ENCODE peak calls at places on chromosomes 11 and 22, in six cellular contexts. C is transverse colon; G is right atrium auricular region; X is pancreas; U is substantia nigra; N is CD8-positive, alpha-beta T cell. Y is an unnamed sample.

GRCh38 chr22:20434264-20434751 is 3.3 kb downstream of the SCARF2 start:
- DNase-seq in X (no peak), U (no peak), G (no peak), C (no peak), N (no peak), Y (no peak)

GRCh38 chr11:100671471-100671870 is 15.6 kb upstream of the ARHGAP42 start:
- DNase-seq in G (no peak), C (no peak), U (no peak), X (no peak), N (no peak), Y (no peak)

GRCh38 chr11:78334109-78334508 is 83.5 kb downstream of the GAB2 start:
- DNase-seq in C (no peak), U (no peak), X (no peak), G (no peak), N (no peak), Y (no peak)

GRCh38 chr22:40620464-40621046 is 16.0 kb downstream of the MRTFA start:
- DNase-seq in X (no peak), N (no peak), U (no peak), C (no peak), G (no peak), Y (no peak)

GRCh38 chr11:131815631-131816030 is 445.2 kb downstream of the NTM start:
- DNase-seq in N (no peak), U (no peak), X (no peak), C (no peak), G (no peak), Y (no peak)

GRCh38 chr11:120167659-120168058 is 29.7 kb upstream of the TRIM29 start:
- DNase-seq in X (no peak), N (no peak), C (no peak), G (peak), U (no peak), Y (no peak)

GRCh38 chr11:59678118-59678812 is 9.4 kb upstream of the PATL1 start:
- DNase-seq in N (no peak), C (no peak), G (no peak), U (no peak), X (no peak), Y (no peak)

GRCh38 chr11:46237248-46238077 is 40.0 kb upstream of the CREB3L1 start:
- DNase-seq in G (peak), N (peak), C (peak), X (peak), U (no peak), Y (peak)

GRCh38 chr11:61076506-61077304 is 25.6 kb upstream of the CD5 start:
- DNase-seq in U (no peak), G (no peak), N (no peak), X (no peak), C (no peak), Y (no peak)

GRCh38 chr22:36156515-36157419 is 3.8 kb downstream of the APOL3 start:
- DNase-seq in X (peak), N (peak), C (peak), G (peak), U (peak), Y (peak)

GRCh38 chr22:27588273-27588672 is 213.3 kb downstream of the MN1 start:
- DNase-seq in C (no peak), X (peak), N (no peak), U (no peak), G (no peak), Y (no peak)

GRCh38 chr22:33162196-33162595 is 104.0 kb upstream of the SYN3 start:
- DNase-seq in C (no peak), N (no peak), G (no peak), X (no peak), U (no peak), Y (no peak)

GRCh38 chr22:31243339-31244043 is 31.4 kb downstream of the LIMK2 start:
- DNase-seq in C (no peak), G (no peak), N (no peak), U (no peak), X (no peak), Y (no peak)

GRCh38 chr22:31244044-31244942 is 32.2 kb downstream of the LIMK2 start:
- DNase-seq in U (no peak), N (no peak), X (no peak), C (no peak), G (no peak), Y (no peak)

GRCh38 chr22:31240011-31240410 is 27.9 kb downstream of the LIMK2 start:
- DNase-seq in C (no peak), N (no peak), G (no peak), X (no peak), U (no peak), Y (no peak)

GRCh38 chr22:31241200-31241599 is 29.1 kb downstream of the LIMK2 start:
- DNase-seq in U (no peak), C (no peak), G (no peak), X (no peak), N (no peak), Y (no peak)

DNA sequence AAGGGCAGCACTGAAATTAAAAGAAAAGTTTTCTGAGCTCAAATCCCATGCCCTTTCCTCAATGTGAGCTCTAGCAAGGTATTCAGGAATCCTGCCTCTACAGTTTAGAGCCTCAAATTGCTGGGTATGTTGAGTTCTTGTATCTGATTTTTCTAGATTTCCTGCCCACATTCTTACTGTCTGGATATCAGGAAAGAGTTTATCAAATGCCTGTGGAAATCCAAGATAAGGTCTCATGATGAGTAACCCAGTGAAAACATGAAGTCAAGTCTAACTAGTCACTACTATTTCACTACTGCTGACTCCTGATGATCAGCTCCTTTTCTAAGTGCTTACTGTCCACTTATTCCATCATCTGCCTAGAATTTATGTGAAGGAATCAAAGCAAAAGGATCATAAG is 29.8 kb downstream of the LIMK2 start:
- DNase-seq in G (no peak), U (no peak), C (no peak), X (no peak), N (no peak), Y (no peak)
- H3K27ac ChIP-seq in G (no peak), U (no peak), C (no peak), X (peak), N (no peak), Y (no peak)

DNA sequence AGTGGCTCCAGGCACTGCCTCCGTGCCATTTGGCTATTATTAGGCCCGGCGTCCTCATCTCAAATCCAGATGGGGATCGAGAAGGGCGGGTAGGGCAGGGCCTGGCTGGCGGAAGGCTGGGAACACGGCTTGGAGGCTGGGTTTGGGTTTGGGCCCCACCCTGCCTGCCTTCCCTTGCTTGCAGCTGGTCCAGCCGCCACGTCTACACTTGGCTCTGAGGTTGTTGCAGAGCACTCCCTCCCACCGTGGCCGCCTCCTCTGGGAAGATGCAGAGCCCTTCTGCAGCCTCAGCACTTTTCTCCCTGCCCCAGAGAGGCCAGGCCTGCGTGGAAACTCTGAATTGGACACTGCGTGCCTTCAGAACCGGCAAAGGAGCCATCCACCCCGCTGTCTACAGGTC is 5.2 kb upstream of the SMTN start:
- DNase-seq in G (peak), C (peak), U (no peak), N (no peak), X (peak), Y (no peak)
- H3K27ac ChIP-seq in G (peak), C (peak), U (no peak), N (no peak), X (no peak), Y (no peak)

DNA sequence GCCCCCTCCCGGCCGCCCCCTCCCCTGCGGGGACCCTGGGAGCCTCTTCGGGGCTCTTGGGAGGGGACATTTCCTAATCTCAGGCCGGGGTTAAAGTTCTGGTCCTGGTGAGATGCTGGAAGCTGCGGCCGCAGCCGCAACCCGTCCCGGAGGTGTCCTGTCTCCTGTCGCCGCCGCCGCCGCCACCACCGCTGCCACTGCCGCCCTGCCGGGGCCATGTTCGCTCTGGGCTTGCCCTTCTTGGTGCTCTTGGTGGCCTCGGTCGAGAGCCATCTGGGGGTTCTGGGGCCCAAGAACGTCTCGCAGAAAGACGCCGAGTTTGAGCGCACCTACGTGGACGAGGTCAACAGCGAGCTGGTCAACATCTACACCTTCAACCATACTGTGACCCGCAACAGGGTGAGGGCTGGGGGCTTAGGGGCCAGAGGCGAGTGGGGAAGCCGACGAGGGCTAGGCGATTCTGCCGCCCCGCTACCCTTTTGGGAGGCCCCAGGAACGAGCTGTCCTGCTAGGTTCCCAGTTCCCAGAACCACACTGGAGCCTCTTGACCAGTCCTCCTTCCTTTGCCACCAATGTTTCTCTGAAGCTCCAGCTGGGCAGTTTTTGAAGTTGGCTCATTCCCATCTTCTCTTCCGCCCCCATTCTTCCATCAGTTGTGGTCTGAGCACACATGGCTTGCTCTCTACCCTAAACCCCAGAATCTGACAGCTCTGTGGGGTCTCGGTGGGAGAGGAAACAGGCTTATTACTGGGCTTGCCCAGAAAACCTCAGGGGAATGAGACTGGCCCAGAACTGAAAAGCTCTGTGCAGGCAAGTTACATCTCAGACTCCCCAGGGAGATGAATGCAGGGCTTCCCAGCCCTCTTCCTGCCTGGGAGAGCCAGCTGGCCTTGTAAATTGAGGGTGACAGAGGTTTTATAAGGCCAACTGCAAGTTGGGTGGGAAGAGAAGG is 781 bp downstream of the SIDT2 start:
- DNase-seq in U (peak), C (peak), X (no peak), N (peak), G (peak), Y (no peak)
- H3K27ac ChIP-seq in U (peak), C (peak), X (peak), N (peak), G (peak), Y (peak)

DNA sequence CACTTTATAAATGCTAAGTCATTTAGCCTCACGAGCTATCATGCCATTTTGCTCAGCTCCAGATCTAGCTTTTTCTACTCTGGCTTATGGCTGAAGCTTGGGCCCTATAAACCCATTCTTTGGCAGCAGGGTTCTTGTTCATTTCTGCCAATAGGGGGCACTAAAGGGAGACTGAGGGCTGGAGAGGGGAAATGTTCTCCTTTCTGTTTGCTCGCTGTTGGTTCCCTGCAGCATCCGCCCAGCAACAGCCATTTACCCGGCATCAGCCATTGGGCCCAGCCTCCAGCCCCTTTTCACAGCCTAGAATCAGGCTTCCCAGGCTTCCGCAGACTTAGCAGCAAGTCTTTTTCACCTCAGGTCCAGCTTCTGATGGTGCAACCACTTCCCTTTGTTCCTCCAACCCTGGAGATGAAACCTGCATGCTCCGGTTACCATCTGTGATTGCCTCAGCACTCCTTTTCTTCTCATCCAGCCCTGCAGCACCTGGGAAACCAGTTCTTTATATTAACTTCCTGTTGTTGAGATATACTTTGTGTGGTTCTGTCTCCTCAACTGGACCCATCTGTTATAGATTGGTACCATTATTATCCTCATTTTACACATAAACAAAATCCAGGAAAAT is 4.2 kb upstream of the ME3 start:
- DNase-seq in C (no peak), X (no peak), G (no peak), N (no peak), U (no peak), Y (no peak)
- H3K27ac ChIP-seq in C (peak), X (no peak), G (no peak), N (no peak), U (no peak), Y (no peak)

GRCh38 chr11:69444381-69445130 is 36.9 kb upstream of the LINC01488 start:
- DNase-seq in U (peak), N (no peak), C (peak), G (peak), X (peak), Y (no peak)
- H3K27ac ChIP-seq in U (peak), N (no peak), C (peak), G (peak), X (peak), Y (peak)

Y was measured in caudate nucleus.